ENCODE peak calls at places on chromosomes 7 and 10, in eight cellular contexts. T is stimulated activated CD4-positive, alpha-beta T cell treated with anti-CD3 and anti-CD28 coated beads, Interleukin-1b, Interleukin-23, amount 100 ng/mL, for 4 hours; B is effector CD4-positive, alpha-beta T cell; P is astrocyte of the hippocampus; M is GM19239; O is NCI-H526; N is ELR; D is HTR-8/SVneo. W is an unnamed sample.

GRCh38 chr7:75650671-75651070 is 88.1 kb downstream of the HIP1 start:
- DNase-seq in M (no peak), O (no peak), T (no peak), N (no peak), D (no peak), P (peak; percentile 34), B (no peak), W (peak; percentile 36)

GRCh38 chr10:120978589-120979252 is 127.6 kb downstream of the WDR11 start:
- DNase-seq in M (no peak), N (no peak), D (peak; percentile 40), B (no peak), O (no peak), P (no peak), T (no peak), W (peak; percentile 74)

GRCh38 chr7:153087498-153087897 is 327.9 kb downstream of the ACTR3B start:
- DNase-seq in T (no peak), P (peak; percentile 7), D (no peak), O (no peak), M (no peak), N (peak; percentile 1), B (no peak), W (no peak)

GRCh38 chr10:96341219-96342182 is 17.3 kb downstream of the OPALIN start:
- DNase-seq in D (no peak), B (no peak), P (no peak), M (no peak), T (no peak), N (no peak), O (no peak), W (no peak)

GRCh38 chr10:131695814-131696165 is 205.0 kb upstream of the PPP2R2D start:
- DNase-seq in O (no peak), D (no peak), M (no peak), N (no peak), P (no peak), B (no peak), T (no peak), W (no peak)

GRCh38 chr7:16961650-16962049 is 79.9 kb upstream of the AGR3 start:
- DNase-seq in N (no peak), O (no peak), B (no peak), T (no peak), D (no peak), P (no peak), M (no peak), W (peak; percentile 35)

GRCh38 chr7:133858311-133858710 is 268.8 kb upstream of the LRGUK start:
- DNase-seq in M (no peak), T (no peak), O (no peak), N (no peak), D (no peak), B (no peak), P (no peak), W (no peak)

GRCh38 chr10:88926484-88927249 is 25.9 kb downstream of the ACTA2 start:
- DNase-seq in B (no peak), N (no peak), M (no peak), O (no peak), D (no peak), T (no peak), P (peak; percentile 20), W (no peak)

GRCh38 chr7:115831371-115831770 is 199.2 kb downstream of the TFEC start:
- DNase-seq in O (no peak), M (no peak), B (no peak), N (no peak), P (no peak), T (no peak), D (no peak), W (no peak)

GRCh38 chr7:1403844-1404404 is 55.3 kb downstream of the MICALL2 start:
- DNase-seq in P (peak; percentile 86), T (no peak), B (no peak), N (peak; percentile 60), O (peak; percentile 57), D (peak; percentile 78), M (no peak), W (peak; percentile 55)

GRCh38 chr7:40331915-40332314 is 197.1 kb downstream of the SUGCT start:
- DNase-seq in T (no peak), B (no peak), N (no peak), P (peak; percentile 39), M (no peak), O (no peak), D (no peak), W (no peak)

GRCh38 chr10:130758529-130758928 is 553.0 kb downstream of the TCERG1L start:
- DNase-seq in O (no peak), B (no peak), N (no peak), T (no peak), P (no peak), M (no peak), D (no peak), W (no peak)